ENCODE peak calls at places on chromosome 17, in six cellular contexts. R, S, G, H, O and Q are unnamed samples.

GRCh38 chr17:28228109-28228840 is 90.7 kb upstream of the TMEM97 start:
- DNase-seq in R (no peak), S (no peak), G (peak; percentile 48), H (peak; percentile 50), O (no peak), Q (no peak)

GRCh38 chr17:73947281-73947975 is 256.1 kb upstream of the RPL38 start:
- DNase-seq in R (no peak), S (no peak), G (no peak), H (no peak), O (no peak), Q (no peak)

GRCh38 chr17:11935734-11936406 is 61.4 kb downstream of the ZNF18 start:
- DNase-seq in R (no peak), S (peak; percentile 25), G (no peak), H (peak; percentile 69), O (peak; percentile 31), Q (peak; percentile 38)

GRCh38 chr17:12431188-12431587 is 234.5 kb upstream of the MYOCD start:
- DNase-seq in R (no peak), S (no peak), G (no peak), H (no peak), O (no peak), Q (no peak)

GRCh38 chr17:39665642-39666221 is 583 bp downstream of the TCAP start:
- DNase-seq in R (peak; percentile 40), S (peak; percentile 57), G (peak; percentile 70), H (peak; percentile 60), O (peak; percentile 64), Q (no peak)

GRCh38 chr17:51653902-51654301 is 393.6 kb downstream of the UTP18 start:
- DNase-seq in R (no peak), S (no peak), G (no peak), H (peak; percentile 56), O (no peak), Q (no peak)

GRCh38 chr17:37813753-37814152 is 68.9 kb upstream of the HNF1B start:
- DNase-seq in R (no peak), S (no peak), G (no peak), H (no peak), O (no peak), Q (no peak)

GRCh38 chr17:13643196-13643595 is 41.5 kb upstream of the HS3ST3A1 start:
- DNase-seq in R (no peak), S (no peak), G (no peak), H (peak; percentile 90), O (no peak), Q (no peak)

GRCh38 chr17:29838961-29839360 is 91.1 kb downstream of the SSH2 start:
- DNase-seq in R (peak; percentile 12), S (no peak), G (no peak), H (peak; percentile 86), O (peak; percentile 59), Q (no peak)

DNA sequence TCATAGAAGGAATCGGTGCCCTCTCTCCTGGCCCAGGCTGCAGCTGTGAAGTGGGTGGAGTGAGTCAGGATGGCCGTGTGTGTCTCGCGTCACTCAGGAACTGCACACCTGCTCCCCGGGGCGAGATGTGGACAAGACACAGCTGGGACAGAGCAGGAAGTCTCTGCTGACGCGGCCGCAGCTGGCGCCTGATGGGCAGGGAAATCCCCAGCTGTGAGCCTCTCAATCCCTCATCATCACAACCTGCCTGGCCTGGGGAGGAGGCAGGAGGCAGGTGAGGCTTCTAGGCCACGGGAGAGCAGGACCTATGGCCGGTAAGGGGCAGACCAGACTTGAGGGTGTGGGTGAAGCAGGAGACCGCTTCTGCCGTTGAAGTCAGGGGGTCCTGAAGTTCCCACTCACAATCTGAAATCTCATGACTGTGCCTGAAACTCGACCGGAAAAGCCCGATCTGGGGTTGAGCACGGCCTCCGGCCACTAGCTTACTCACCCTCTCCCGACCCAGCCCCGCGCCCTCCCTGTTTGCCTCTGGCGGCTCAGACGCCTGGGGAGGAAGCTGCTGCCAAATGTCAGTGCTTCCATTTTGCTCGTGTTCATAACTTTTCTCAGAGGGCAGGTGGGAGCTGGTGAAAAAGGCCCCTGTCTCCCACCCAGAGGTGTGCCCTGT is 1.1 kb upstream of the TRPV3 start:
- DNase-seq in R (no peak), S (no peak), G (no peak), H (no peak), O (no peak), Q (no peak)
- H3K4me3 ChIP-seq in R (no peak overlapping the region), S (no peak overlapping the region), G (no peak overlapping the region), H (no peak overlapping the region), O (no peak overlapping the region), Q (no peak overlapping the region)

GRCh38 chr17:79749958-79750357 is 19.2 kb downstream of the ENPP7 start:
- DNase-seq in R (no peak), S (no peak), G (no peak), H (no peak), O (no peak), Q (no peak)

GRCh38 chr17:79750650-79751545 is 20.2 kb downstream of the ENPP7 start:
- DNase-seq in R (no peak), S (no peak), G (no peak), H (no peak), O (no peak), Q (no peak)

GRCh38 chr17:79748296-79749099 is 17.8 kb downstream of the ENPP7 start:
- DNase-seq in R (no peak), S (no peak), G (no peak), H (peak; percentile 35), O (no peak), Q (no peak)

GRCh38 chr17:79747508-79748295 is 17.0 kb downstream of the ENPP7 start:
- DNase-seq in R (no peak), S (no peak), G (no peak), H (peak; percentile 90), O (no peak), Q (no peak)

GRCh38 chr17:79749156-79749815 is 18.5 kb downstream of the ENPP7 start:
- DNase-seq in R (no peak), S (no peak), G (no peak), H (peak; percentile 38), O (no peak), Q (no peak)
- H3K27me3 ChIP-seq in R (peaks cover 94% of the 10 kb centered on the region), S (peaks cover 15% of the 10 kb centered on the region), G (peaks cover 88% of the 10 kb centered on the region), H (peaks cover 75% of the 10 kb centered on the region), O (peaks cover 73% of the 10 kb centered on the region), Q (peaks cover 10% of the 10 kb centered on the region)

DNA sequence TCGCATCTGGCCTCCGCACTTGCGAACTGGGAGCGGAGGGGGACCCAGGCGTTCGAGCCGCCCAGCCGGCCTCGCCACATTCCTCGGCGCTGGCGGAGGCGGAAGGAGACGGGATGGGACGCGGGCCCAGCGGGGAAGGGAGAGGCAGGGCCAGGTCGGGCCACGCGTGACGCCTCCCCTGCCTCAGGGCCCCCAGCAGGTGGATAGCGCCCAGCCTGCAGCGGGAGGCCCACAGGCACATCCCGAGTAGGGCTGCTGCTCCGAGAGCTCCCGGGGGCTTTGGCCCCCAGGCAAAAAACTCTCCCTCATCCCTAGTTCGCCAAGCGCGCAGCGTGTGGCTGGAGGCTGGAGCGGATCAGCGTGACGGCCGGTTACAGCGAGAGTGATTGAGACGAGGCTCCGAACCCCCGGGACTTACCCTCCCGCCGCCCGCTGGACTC is 790 bp downstream of the PLEKHH3 start:
- DNase-seq in R (peak; percentile 74), S (peak; percentile 68), G (peak; percentile 85), H (no peak), O (peak; percentile 60), Q (no peak)
- H3K27ac ChIP-seq in R (peak overlapping the region; percentile 98), S (peak overlapping the region; percentile 81), G (peak overlapping the region; percentile 97), H (no peak overlapping the region), O (peak overlapping the region; percentile 83), Q (peak overlapping the region; percentile 91)

DNA sequence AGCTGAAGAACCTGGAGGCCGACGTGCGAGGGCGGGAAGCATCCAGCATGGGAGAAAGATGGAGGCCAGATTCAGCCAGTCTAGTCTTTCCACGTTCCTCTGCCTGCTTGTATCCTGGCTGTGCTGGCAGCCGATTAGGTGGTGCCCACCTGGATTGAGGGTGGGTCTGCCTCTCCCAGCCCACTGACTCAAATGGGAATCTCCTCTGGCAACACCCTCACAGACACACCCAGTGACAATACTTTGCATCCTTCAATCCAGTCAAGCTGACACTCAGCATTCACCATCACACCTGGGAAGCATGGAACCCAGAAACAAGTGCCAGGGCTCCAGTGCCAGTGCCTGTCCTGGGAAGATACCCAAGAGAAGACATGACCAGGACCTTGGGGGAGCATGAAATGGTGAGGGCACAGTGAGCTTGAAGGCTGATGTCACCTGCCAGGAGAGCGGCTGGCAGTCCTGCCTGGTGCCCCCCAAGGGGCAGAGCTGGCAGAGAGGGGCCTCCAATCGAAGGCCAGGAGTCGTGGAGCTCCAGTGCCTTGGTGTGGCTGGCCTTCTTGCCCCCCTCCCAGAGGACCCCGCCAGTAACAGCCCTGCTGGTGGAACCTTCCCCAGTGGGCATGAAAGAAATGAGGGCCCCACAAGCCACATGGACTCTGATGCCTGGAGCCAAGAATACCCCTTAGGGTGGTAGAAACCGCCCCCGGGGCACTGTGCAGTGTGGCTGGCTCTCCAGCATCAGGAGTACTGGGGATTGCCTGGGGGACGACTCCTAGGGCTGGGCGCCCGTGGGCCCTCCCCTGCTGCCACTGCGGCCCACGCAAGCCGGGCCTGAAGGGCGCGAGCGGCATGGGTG is 643 bp upstream of the NPB start:
- DNase-seq in R (no peak), S (no peak), G (peak; percentile 63), H (no peak), O (no peak), Q (no peak)
- H3K4me3 ChIP-seq in R (peak overlapping the region; percentile 36), S (peak overlapping the region; percentile 57), G (peak overlapping the region; percentile 35), H (peak overlapping the region; percentile 43), O (peak overlapping the region; percentile 41), Q (no peak overlapping the region)

DNA sequence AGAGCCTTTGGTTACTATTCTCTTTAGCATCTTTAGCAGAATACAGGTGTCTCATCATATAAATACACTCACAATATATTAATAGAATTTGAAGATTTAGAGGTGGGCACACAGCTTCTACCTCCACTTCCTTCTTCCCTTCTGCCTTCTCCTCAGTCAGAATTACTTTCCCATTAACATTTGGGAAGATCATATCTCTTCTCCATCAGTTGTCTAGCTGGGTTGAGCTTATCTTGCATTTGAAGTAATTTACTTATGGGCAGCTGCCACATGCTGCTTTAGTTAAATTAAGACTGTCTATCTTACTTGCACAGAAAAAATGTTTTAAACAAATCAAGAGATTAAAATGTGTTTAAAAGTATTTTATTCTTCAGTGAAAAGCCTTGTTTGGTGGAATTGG is 110.1 kb upstream of the ASIC2 start:
- DNase-seq in R (no peak), S (no peak), G (no peak), H (no peak), O (no peak), Q (no peak)
- H3K27me3 ChIP-seq in R (no peaks in the 10 kb centered on the region), S (no peaks in the 10 kb centered on the region), G (no peaks in the 10 kb centered on the region), H (peaks cover 4% of the 10 kb centered on the region), O (peaks cover 5% of the 10 kb centered on the region), Q (no peaks in the 10 kb centered on the region)

DNA sequence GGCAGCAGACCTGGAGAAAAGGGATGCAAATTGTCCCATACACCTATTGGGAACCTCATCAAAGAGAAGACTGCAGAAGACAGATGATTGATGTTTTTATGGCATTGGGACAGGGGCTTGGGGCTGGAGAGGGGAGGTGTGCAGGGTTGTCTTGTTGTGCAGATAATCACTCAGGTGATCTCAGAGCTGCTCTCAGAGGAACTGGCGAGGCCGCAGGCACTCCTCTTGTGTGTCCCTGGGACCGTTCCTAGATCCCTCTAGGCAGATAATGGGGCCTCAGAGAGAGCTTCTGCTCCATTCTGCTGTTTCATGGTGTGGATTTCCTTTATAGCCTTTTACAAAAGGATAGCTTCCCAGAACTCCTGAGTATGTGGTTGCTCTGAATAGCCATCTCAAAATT is 1.6 kb downstream of the RNF213 start:
- DNase-seq in R (no peak), S (no peak), G (no peak), H (no peak), O (no peak), Q (no peak)
- H3K27ac ChIP-seq in R (peak overlapping the region; percentile 99), S (peak overlapping the region; percentile 95), G (peak overlapping the region; percentile 99), H (no peak overlapping the region), O (peak overlapping the region; percentile 100), Q (peak overlapping the region; percentile 95)

DNA sequence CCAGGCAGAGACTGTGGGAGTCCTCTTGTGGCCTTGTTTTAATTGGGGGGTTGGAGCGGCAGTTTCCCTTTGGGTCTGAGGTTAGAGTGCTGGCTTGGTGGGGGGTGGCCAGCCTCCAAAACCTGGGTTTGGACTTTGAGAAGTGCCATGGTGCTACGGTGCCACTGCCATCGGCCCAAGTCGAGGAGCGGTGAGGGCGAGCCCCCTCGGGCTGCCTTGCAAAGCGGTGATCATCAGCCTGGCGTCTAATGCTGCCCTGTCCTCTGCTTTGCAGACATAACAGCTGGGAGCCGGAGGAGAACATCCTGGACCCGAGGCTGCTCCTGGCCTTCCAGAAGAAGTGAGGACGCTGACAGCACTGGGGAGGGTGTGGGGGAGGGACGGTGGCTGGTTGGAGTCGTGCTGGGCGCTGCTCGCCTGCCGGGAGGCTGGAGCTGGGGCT is 1.2 kb downstream of the CBX2 start:
- DNase-seq in R (no peak), S (no peak), G (no peak), H (peak; percentile 36), O (no peak), Q (no peak)
- H3K4me3 ChIP-seq in R (peak overlapping the region; percentile 71), S (peak overlapping the region; percentile 71), G (no peak overlapping the region), H (peak overlapping the region; percentile 98), O (peak overlapping the region; percentile 87), Q (no peak overlapping the region)